ENCODE peak calls at places on chromosomes 16 and 17, in four cellular contexts. One of them, this sample, is unnamed. For H3K4me1, the result is how much of the 10 kb centered on the place peaks cover.

GRCh38 chr17:36001109-36001735 is at the start of gene CCL15:
- DNase-seq in aorta: no peak
- DNase-seq in transverse colon: peak
- DNase-seq in ovary: no peak
- DNase-seq in this sample: no peak

GRCh38 chr16:78783570-78784079 is 684.2 kb downstream of the WWOX start:
- DNase-seq in aorta: no peak
- DNase-seq in transverse colon: no peak
- DNase-seq in ovary: no peak
- DNase-seq in this sample: no peak

GRCh38 chr16:88781140-88782077 is 3.6 kb downstream of the PIEZO1 start:
- DNase-seq in aorta: peak
- DNase-seq in transverse colon: peak
- DNase-seq in ovary: no peak
- DNase-seq in this sample: no peak

GRCh38 chr16:57045694-57046381 is 46.5 kb upstream of the CPNE2 start:
- DNase-seq in aorta: peak
- DNase-seq in transverse colon: peak
- DNase-seq in ovary: peak
- DNase-seq in this sample: peak

GRCh38 chr16:85028638-85029412 is 1.2 kb downstream of the KIAA0513 start:
- DNase-seq in aorta: peak
- DNase-seq in transverse colon: peak
- DNase-seq in ovary: peak
- DNase-seq in this sample: no peak

GRCh38 chr16:82936941-82937551 is 310.3 kb downstream of the CDH13 start:
- DNase-seq in aorta: no peak
- DNase-seq in transverse colon: no peak
- DNase-seq in ovary: no peak
- DNase-seq in this sample: no peak

GRCh38 chr17:7428557-7428956 is at the start of gene SPEM3:
- DNase-seq in aorta: no peak
- DNase-seq in transverse colon: no peak
- DNase-seq in ovary: no peak
- DNase-seq in this sample: no peak

GRCh38 chr16:21026846-21027245 is 123.8 kb downstream of the DNAH3 start:
- DNase-seq in aorta: no peak
- DNase-seq in transverse colon: no peak
- DNase-seq in ovary: no peak
- DNase-seq in this sample: no peak

GRCh38 chr17:67818110-67819002 is 6.9 kb upstream of the BPTF start:
- DNase-seq in aorta: no peak
- DNase-seq in transverse colon: no peak
- DNase-seq in ovary: no peak
- DNase-seq in this sample: no peak

GRCh38 chr17:41547921-41548843 is 20.1 kb upstream of the KRT19 start:
- DNase-seq in aorta: peak
- DNase-seq in transverse colon: peak
- DNase-seq in ovary: peak
- DNase-seq in this sample: no peak

GRCh38 chr16:56691885-56692284 is 9.6 kb downstream of the MT1X start:
- DNase-seq in aorta: no peak
- DNase-seq in transverse colon: peak
- DNase-seq in ovary: no peak
- DNase-seq in this sample: no peak

GRCh38 chr17:36104601-36105000 is 974 bp downstream of the CCL4 start:
- DNase-seq in aorta: no peak
- DNase-seq in transverse colon: no peak
- DNase-seq in ovary: no peak
- DNase-seq in this sample: no peak

DNA sequence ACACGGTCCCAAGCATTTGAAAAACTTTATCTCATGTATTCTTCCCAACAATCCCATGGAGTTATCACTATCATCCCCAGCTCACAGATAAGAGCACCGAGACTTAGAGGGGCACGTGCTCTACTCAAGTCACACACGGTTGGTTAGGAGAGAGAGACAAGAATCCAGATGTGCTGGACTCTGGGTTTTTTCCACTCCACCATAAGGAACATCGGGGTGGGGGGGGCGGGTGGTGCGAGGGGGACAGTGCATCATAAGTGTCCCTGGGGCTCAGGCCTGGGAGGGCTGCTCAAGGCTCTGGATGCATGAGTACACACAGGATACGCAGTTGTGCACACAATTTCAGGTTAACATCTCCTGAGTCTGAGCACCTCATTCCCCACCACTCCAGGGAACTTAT is 7.4 kb downstream of the CDC42EP4 start:
- DNase-seq in aorta: no peak
- DNase-seq in transverse colon: no peak
- DNase-seq in ovary: no peak
- DNase-seq in this sample: no peak
- H3K4me3 ChIP-seq in aorta: no peak
- H3K4me3 ChIP-seq in transverse colon: no peak
- H3K4me3 ChIP-seq in ovary: peak
- H3K4me3 ChIP-seq in this sample: no peak

GRCh38 chr17:78355701-78356100 is 4.2 kb downstream of the SOCS3 start:
- DNase-seq in aorta: no peak
- DNase-seq in transverse colon: no peak
- DNase-seq in ovary: no peak
- DNase-seq in this sample: no peak
- H3K4me1 ChIP-seq in aorta: under half
- H3K4me1 ChIP-seq in transverse colon: half or more
- H3K4me1 ChIP-seq in ovary: under half
- H3K4me1 ChIP-seq in this sample: under half

GRCh38 chr17:62627904-62628603 is 584 bp downstream of the MRC2 start:
- DNase-seq in aorta: peak
- DNase-seq in transverse colon: peak
- DNase-seq in ovary: peak
- DNase-seq in this sample: no peak

GRCh38 chr17:62626719-62627218 is 701 bp upstream of the MRC2 start:
- DNase-seq in aorta: peak
- DNase-seq in transverse colon: no peak
- DNase-seq in ovary: peak
- DNase-seq in this sample: no peak

GRCh38 chr17:62628845-62629555 is 1.5 kb downstream of the MRC2 start:
- DNase-seq in aorta: peak
- DNase-seq in transverse colon: no peak
- DNase-seq in ovary: peak
- DNase-seq in this sample: no peak

GRCh38 chr17:62625870-62626200 is 1.6 kb upstream of the MRC2 start:
- DNase-seq in aorta: no peak
- DNase-seq in transverse colon: no peak
- DNase-seq in ovary: no peak
- DNase-seq in this sample: no peak

GRCh38 chr17:62627219-62627903 is at the start of gene MRC2:
- DNase-seq in aorta: peak
- DNase-seq in transverse colon: peak
- DNase-seq in ovary: peak
- DNase-seq in this sample: no peak
- H3K27ac ChIP-seq in aorta: peak
- H3K27ac ChIP-seq in transverse colon: peak
- H3K27ac ChIP-seq in ovary: peak
- H3K27ac ChIP-seq in this sample: no peak

GRCh38 chr16:7236824-7237410 is 95.7 kb upstream of the RBFOX1 start:
- DNase-seq in aorta: no peak
- DNase-seq in transverse colon: no peak
- DNase-seq in ovary: no peak
- DNase-seq in this sample: no peak

GRCh38 chr16:7231762-7232161 is 100.9 kb upstream of the RBFOX1 start:
- DNase-seq in aorta: no peak
- DNase-seq in transverse colon: no peak
- DNase-seq in ovary: no peak
- DNase-seq in this sample: no peak

GRCh38 chr16:7239547-7239946 is 93.1 kb upstream of the RBFOX1 start:
- DNase-seq in aorta: no peak
- DNase-seq in transverse colon: no peak
- DNase-seq in ovary: no peak
- DNase-seq in this sample: no peak

DNA sequence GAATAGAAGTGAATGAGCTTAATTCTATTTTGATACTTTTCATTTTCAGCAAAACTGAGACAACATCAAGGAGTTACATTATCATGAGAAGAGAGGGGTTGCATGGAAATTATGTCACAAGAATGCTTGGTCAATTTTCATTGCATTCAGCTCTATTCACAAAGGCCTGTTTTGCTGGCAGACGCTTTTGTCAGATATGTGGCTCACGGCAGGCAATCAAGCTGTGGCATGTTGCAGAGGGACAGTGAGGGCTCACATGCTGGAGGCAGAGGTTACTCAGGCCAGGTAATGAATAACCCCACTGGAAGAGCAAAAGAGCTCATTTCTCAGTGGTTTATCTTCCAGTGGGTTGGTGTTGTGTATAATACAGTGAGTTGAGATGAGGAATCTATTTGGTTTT is 98.7 kb upstream of the RBFOX1 start:
- DNase-seq in aorta: no peak
- DNase-seq in transverse colon: no peak
- DNase-seq in ovary: no peak
- DNase-seq in this sample: no peak
- H3K4me3 ChIP-seq in aorta: no peak
- H3K4me3 ChIP-seq in transverse colon: no peak
- H3K4me3 ChIP-seq in ovary: no peak
- H3K4me3 ChIP-seq in this sample: no peak

GRCh38 chr17:4357671-4358070 is 8.8 kb downstream of the UBE2G1 start:
- DNase-seq in aorta: no peak
- DNase-seq in transverse colon: no peak
- DNase-seq in ovary: no peak
- DNase-seq in this sample: no peak
- H3K4me1 ChIP-seq in aorta: under half
- H3K4me1 ChIP-seq in transverse colon: under half
- H3K4me1 ChIP-seq in ovary: under half
- H3K4me1 ChIP-seq in this sample: under half

DNA sequence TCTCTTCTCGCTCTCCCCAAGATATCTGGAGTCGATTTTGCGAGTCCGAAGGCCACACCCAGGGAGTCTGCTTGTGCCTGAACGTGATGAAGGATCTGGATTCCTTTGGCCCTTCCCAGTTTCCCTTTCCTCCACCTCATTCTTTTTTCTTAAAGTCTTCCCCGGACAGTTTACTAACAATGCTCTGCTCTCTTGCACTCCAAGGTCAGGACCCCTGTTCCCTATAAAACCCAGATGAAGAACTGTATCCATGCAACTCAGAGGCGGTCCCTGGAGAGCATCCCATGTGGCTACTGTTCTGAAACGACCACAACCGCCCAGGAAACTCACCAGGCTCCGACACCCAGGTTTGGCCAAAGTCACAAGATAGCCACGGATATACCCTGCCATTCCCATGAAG is 125.5 kb upstream of the ZFHX3 start:
- DNase-seq in aorta: no peak
- DNase-seq in transverse colon: no peak
- DNase-seq in ovary: no peak
- DNase-seq in this sample: no peak
- H3K27ac ChIP-seq in aorta: peak
- H3K27ac ChIP-seq in transverse colon: peak
- H3K27ac ChIP-seq in ovary: peak
- H3K27ac ChIP-seq in this sample: no peak

GRCh38 chr17:81647640-81648012 is 8.7 kb downstream of the PDE6G start:
- DNase-seq in aorta: no peak
- DNase-seq in transverse colon: no peak
- DNase-seq in ovary: no peak
- DNase-seq in this sample: no peak
- H3K4me3 ChIP-seq in aorta: no peak
- H3K4me3 ChIP-seq in transverse colon: no peak
- H3K4me3 ChIP-seq in ovary: no peak
- H3K4me3 ChIP-seq in this sample: peak

GRCh38 chr17:74990581-74991105 is 3.2 kb downstream of the CDR2L start:
- DNase-seq in aorta: no peak
- DNase-seq in transverse colon: no peak
- DNase-seq in ovary: no peak
- DNase-seq in this sample: no peak
- H3K4me1 ChIP-seq in aorta: under half
- H3K4me1 ChIP-seq in transverse colon: under half
- H3K4me1 ChIP-seq in ovary: under half
- H3K4me1 ChIP-seq in this sample: under half

GRCh38 chr16:58249388-58249779 is 45.4 kb downstream of the PRSS54 start:
- DNase-seq in aorta: no peak
- DNase-seq in transverse colon: no peak
- DNase-seq in ovary: no peak
- DNase-seq in this sample: no peak

GRCh38 chr16:58252716-58253115 is 42.1 kb downstream of the PRSS54 start:
- DNase-seq in aorta: no peak
- DNase-seq in transverse colon: no peak
- DNase-seq in ovary: no peak
- DNase-seq in this sample: no peak

GRCh38 chr16:58249780-58250478 is 44.9 kb downstream of the PRSS54 start:
- DNase-seq in aorta: peak
- DNase-seq in transverse colon: peak
- DNase-seq in ovary: peak
- DNase-seq in this sample: peak
- H3K27ac ChIP-seq in aorta: no peak
- H3K27ac ChIP-seq in transverse colon: peak
- H3K27ac ChIP-seq in ovary: no peak
- H3K27ac ChIP-seq in this sample: no peak

This sample was measured in iPS DF 6.9.